ENCODE peak calls at places on chromosomes 13 and 19, in four cellular contexts. N, R, G and X are unnamed samples.

GRCh38 chr13:52868190-52868589 is 19.8 kb upstream of the PCDH8 start:
- DNase-seq in N (no peak), R (no peak), G (no peak), X (no peak)

GRCh38 chr13:35600137-35600536 is 123.6 kb upstream of the MAB21L1 start:
- DNase-seq in N (no peak), R (peak), G (no peak), X (no peak)

GRCh38 chr13:31786011-31786410 is 46.7 kb downstream of the RXFP2 start:
- DNase-seq in N (no peak), G (no peak), R (no peak), X (no peak)

GRCh38 chr19:19056636-19057275 is 7.0 kb upstream of the SLC25A42 start:
- DNase-seq in N (no peak), R (no peak), G (no peak), X (no peak)

GRCh38 chr19:47486900-47487299 is 2.9 kb upstream of the KPTN start:
- DNase-seq in R (no peak), G (no peak), N (no peak), X (no peak)

GRCh38 chr13:51799261-51799660 is 4.7 kb downstream of the DHRS12 start:
- DNase-seq in R (no peak), N (no peak), G (no peak), X (no peak)

GRCh38 chr19:9528757-9529336 is 9.6 kb downstream of the ZNF426 start:
- DNase-seq in N (no peak), R (no peak), G (no peak), X (no peak)

GRCh38 chr19:3065675-3066357 is 3.5 kb upstream of the TLE5 start:
- DNase-seq in R (no peak), N (no peak), G (no peak), X (no peak)

GRCh38 chr13:38763446-38764381 is 76.8 kb downstream of the FREM2 start:
- DNase-seq in R (peak), G (peak), N (no peak), X (peak)

GRCh38 chr13:99426426-99426825 is 74.8 kb upstream of the TM9SF2 start:
- DNase-seq in R (no peak), N (no peak), G (no peak), X (no peak)

GRCh38 chr13:75762967-75763366 is 126.8 kb downstream of the LMO7 start:
- DNase-seq in R (no peak), G (no peak), N (no peak), X (no peak)

GRCh38 chr13:24502567-24503375 is 9.8 kb downstream of the PARP4 start:
- DNase-seq in R (no peak), N (no peak), G (peak), X (no peak)

GRCh38 chr19:14943601-14944000 is 2.3 kb downstream of the OR7C2 start:
- DNase-seq in N (no peak), R (no peak), G (no peak), X (no peak)

GRCh38 chr13:113646921-113647340 is 11.1 kb downstream of the ATP4B start:
- DNase-seq in G (no peak), R (no peak), N (no peak), X (no peak)

GRCh38 chr19:33660426-33661160 is 38.8 kb downstream of the CHST8 start:
- DNase-seq in N (no peak), G (no peak), R (no peak), X (no peak)

GRCh38 chr13:94749162-94749561 is 36.8 kb upstream of the SOX21 start:
- DNase-seq in G (no peak), N (no peak), R (no peak), X (no peak)

GRCh38 chr19:6772028-6772865 is at the start of gene VAV1:
- DNase-seq in N (peak), R (no peak), G (no peak), X (peak)

GRCh38 chr19:40279120-40279551 is 6.0 kb downstream of the AKT2 start:
- DNase-seq in R (no peak), N (no peak), G (no peak), X (peak)

GRCh38 chr19:18153555-18154134 is 682 bp downstream of the PIK3R2 start:
- DNase-seq in R (no peak), N (peak), G (no peak), X (no peak)